ENCODE peak calls at places on chromosomes 7 and 10, in seven cellular contexts. E is cardiac muscle cell, Z is right lobe of liver, B is psoas muscle, P is upper lobe of right lung, X is HL-60, Q is lower lobe of right lung. T is an unnamed sample. For H3K27me3, the result is how much of the 10 kb centered on the place peaks cover.

GRCh38 chr7:38699481-38699880 is 68.3 kb upstream of the AMPH start:
- DNase-seq in E (peak), Z (no peak), B (no peak), P (no peak), X (no peak), Q (no peak), T (no peak)

GRCh38 chr7:135862586-135863361 is 114.2 kb upstream of the FAM180A start:
- DNase-seq in E (no peak), Z (no peak), B (no peak), P (no peak), X (no peak), Q (no peak), T (no peak)

GRCh38 chr7:155203059-155203881 is 94.4 kb upstream of the INSIG1 start:
- DNase-seq in E (no peak), Z (no peak), B (no peak), P (no peak), X (no peak), Q (no peak), T (no peak)

GRCh38 chr7:79495544-79496272 is 42.2 kb upstream of the MAGI2 start:
- DNase-seq in E (peak), Z (no peak), B (no peak), P (no peak), X (no peak), Q (no peak), T (no peak)

GRCh38 chr7:22333680-22334141 is 23.2 kb downstream of the RAPGEF5 start:
- DNase-seq in E (no peak), Z (no peak), B (no peak), P (no peak), X (no peak), Q (no peak), T (no peak)

GRCh38 chr7:114789161-114789560 is 132.7 kb upstream of the MDFIC start:
- DNase-seq in E (peak), Z (no peak), B (no peak), P (no peak), X (no peak), Q (no peak), T (no peak)

GRCh38 chr10:73874267-73875138 is at the start of gene CAMK2G:
- DNase-seq in E (peak), Z (peak), B (peak), P (peak), X (peak), Q (peak), T (peak)

GRCh38 chr10:58212622-58213021 is 55.1 kb downstream of the IPMK start:
- DNase-seq in E (no peak), Z (no peak), B (no peak), P (no peak), X (no peak), Q (no peak), T (no peak)

GRCh38 chr7:156039971-156040677 is 227.9 kb upstream of the SHH start:
- DNase-seq in E (no peak), Z (no peak), B (no peak), P (no peak), X (no peak), Q (no peak), T (no peak)

GRCh38 chr7:46680147-46680546 is 759.1 kb upstream of the IGFBP3 start:
- DNase-seq in E (no peak), Z (peak), B (no peak), P (no peak), X (no peak), Q (no peak), T (no peak)

GRCh38 chr10:31578951-31579350 is 259.9 kb downstream of the ZEB1 start:
- DNase-seq in E (no peak), Z (no peak), B (no peak), P (no peak), X (no peak), Q (no peak), T (no peak)
- TF ChIP-seq CTCF in E (no peak), Z (no peak), B (no peak), P (no peak), X (no peak), Q (no peak), T (no peak)

DNA sequence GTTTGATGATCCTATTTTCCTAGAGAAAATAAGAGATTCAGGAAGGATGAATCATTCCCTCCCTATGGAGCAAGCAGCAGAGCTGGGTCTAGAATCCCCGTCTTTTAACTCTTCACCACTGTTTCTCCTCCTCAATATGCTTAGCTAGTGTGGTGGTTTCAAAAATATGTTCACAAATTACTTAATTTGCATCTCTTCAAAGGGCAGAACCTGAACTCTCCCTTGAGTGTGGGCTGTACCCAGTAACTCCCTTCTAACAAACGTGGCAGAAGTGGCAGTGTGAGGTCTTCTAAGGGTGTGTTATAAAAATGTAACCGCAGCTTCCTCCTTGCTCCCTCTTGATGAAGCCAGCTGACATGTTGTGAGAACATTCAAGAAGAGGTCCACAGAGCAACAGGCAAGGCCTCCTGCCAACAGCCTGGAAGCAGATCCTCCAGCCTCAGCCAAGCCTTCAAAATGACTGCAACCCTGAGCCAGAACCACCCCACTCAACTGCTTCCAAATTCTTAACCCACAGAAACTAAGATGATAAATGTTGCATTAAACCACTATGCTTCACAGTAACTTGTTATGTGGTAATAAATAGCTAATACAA is 36.6 kb downstream of the SRPK2 start:
- DNase-seq in E (peak), Z (no peak), B (peak), P (peak), X (peak), Q (peak), T (peak)
- H3K4me3 ChIP-seq in E (no peak), Z (no peak), B (no peak), P (no peak), X (no peak), Q (peak), T (no peak)

GRCh38 chr10:49396666-49396999 is 744 bp upstream of the DRGX start:
- DNase-seq in E (no peak), Z (no peak), B (no peak), P (no peak), X (no peak), Q (no peak), T (no peak)
- H3K27me3 ChIP-seq in E (half or more), Z (under half), B (half or more), P (half or more), X (half or more), Q (half or more), T (under half)

GRCh38 chr10:128267581-128267980 is 141.4 kb upstream of the MKI67 start:
- DNase-seq in E (no peak), Z (no peak), B (no peak), P (no peak), X (no peak), Q (no peak), T (no peak)

GRCh38 chr10:128268015-128268722 is 141.9 kb upstream of the MKI67 start:
- DNase-seq in E (peak), Z (no peak), B (peak), P (no peak), X (peak), Q (no peak), T (no peak)

GRCh38 chr10:128265596-128265995 is 139.4 kb upstream of the MKI67 start:
- DNase-seq in E (no peak), Z (no peak), B (no peak), P (no peak), X (no peak), Q (no peak), T (no peak)

DNA sequence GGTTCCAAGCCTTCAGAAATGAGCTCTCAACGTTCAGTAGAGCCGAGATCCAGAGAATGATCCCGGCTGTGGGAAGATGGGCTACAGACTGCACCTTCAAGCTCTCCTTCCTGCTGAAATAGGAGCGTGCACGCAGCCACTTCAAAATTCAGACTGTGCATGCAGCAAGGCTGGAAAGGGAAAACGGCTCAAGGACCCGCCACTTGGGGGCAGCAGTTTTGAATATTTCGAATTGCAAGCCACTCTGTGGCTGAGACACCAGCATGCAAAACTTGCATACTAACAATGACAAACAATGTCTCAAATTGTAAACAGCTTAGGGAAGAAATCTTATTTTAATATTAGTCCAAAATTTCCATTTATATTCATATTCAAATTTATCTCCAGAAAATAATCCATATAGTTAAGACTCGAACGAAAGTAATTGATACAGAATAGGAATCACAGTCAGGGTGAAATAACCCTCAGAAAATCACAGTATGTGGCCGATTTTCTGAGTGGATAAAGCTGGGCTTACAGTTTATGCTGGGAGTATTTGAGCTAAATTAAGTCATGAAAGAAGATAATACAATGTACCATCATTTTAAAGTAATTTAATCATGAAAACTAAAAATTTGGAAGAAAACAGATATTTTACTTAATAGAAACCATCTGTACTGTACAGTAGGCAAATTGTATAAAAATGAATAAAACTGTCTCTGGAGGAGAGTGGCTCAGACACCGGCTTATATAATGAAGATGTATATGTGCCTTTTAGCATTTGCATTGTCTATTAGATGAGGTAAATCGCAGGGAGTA is 137.9 kb upstream of the MKI67 start:
- DNase-seq in E (peak), Z (peak), B (peak), P (peak), X (peak), Q (peak), T (no peak)
- TF ChIP-seq CTCF in E (peak), Z (peak), B (peak), P (peak), X (peak), Q (peak), T (peak)

GRCh38 chr10:77505431-77506334 is 131.9 kb downstream of the KCNMA1 start:
- DNase-seq in E (peak), Z (no peak), B (no peak), P (no peak), X (no peak), Q (no peak), T (no peak)
- H3K4me3 ChIP-seq in E (no peak), Z (no peak), B (no peak), P (no peak), X (no peak), Q (no peak), T (no peak)

DNA sequence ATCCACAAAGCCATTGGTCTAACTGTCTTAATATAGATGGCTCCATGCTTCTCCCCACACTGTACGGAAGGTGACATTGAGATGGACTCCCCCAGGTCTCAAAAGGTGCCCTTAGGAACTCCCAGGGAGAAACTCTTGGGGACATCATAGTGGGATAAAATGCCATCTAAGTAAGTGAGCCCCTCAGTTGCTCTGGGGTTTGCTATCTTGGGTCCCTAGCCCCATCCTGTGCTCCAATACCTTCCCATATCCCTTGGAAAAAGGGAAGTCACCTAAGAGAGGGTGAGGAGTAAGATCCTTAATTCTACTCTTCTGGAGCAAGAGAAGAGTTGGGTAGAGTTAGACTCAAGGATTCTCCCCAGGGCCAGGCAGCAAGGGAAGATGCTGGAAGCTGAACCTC is 7.9 kb downstream of the PRRT4 start:
- DNase-seq in E (no peak), Z (no peak), B (no peak), P (no peak), X (no peak), Q (no peak), T (no peak)
- H3K27me3 ChIP-seq in E (half or more), Z (under half), B (under half), P (under half), X (under half), Q (half or more), T (under half)